ENCODE peak calls at places on chromosomes 7 and 10, in eight cellular contexts. Q is mesothelial cell of epicardium; C is GDM1; E is RCC 7860; X is GM12878; M is RKO; O is HT1080; K is stimulated activated naive CD8-positive, alpha-beta T cell treated with anti-CD3 and anti-CD28 coated beads, Interleukin-15, amount 100 ng/mL, for 72 hours. P is an unnamed sample.

GRCh38 chr7:35906191-35906908 is 105.5 kb downstream of the SEPTIN7 start:
- DNase-seq in Q (no peak), C (peak), E (peak), X (peak), M (peak), O (peak), K (peak), P (peak)

GRCh38 chr7:18499407-18500197 is 4.1 kb downstream of the HDAC9 start:
- DNase-seq in Q (no peak), C (no peak), E (no peak), X (no peak), M (no peak), O (no peak), K (no peak), P (no peak)

GRCh38 chr7:47439181-47439667 is 142.7 kb downstream of the TNS3 start:
- DNase-seq in Q (no peak), C (no peak), E (no peak), X (no peak), M (no peak), O (no peak), K (no peak), P (no peak)

GRCh38 chr7:70097639-70098038 is 499.4 kb downstream of the AUTS2 start:
- DNase-seq in Q (no peak), C (no peak), E (no peak), X (no peak), M (no peak), O (no peak), K (no peak), P (no peak)

GRCh38 chr10:107701947-107702346 is 537.4 kb upstream of the SORCS1 start:
- DNase-seq in Q (no peak), C (no peak), E (no peak), X (no peak), M (no peak), O (no peak), K (no peak), P (no peak)

GRCh38 chr7:38195804-38196595 is 18.0 kb downstream of the STARD3NL start:
- DNase-seq in Q (no peak), C (no peak), E (no peak), X (no peak), M (no peak), O (peak), K (no peak), P (no peak)

GRCh38 chr10:30476511-30476910 is 42.5 kb downstream of the MAP3K8 start:
- DNase-seq in Q (no peak), C (no peak), E (no peak), X (no peak), M (no peak), O (no peak), K (no peak), P (no peak)

GRCh38 chr7:100157334-100158228 is 942 bp downstream of the TRAPPC14 start:
- DNase-seq in Q (no peak), C (no peak), E (peak), X (no peak), M (peak), O (no peak), K (no peak), P (no peak)

GRCh38 chr7:136925556-136925955 is 57.1 kb downstream of the CHRM2 start:
- DNase-seq in Q (no peak), C (no peak), E (no peak), X (no peak), M (no peak), O (no peak), K (no peak), P (no peak)

GRCh38 chr7:142348100-142348499 is 90.2 kb upstream of the PRSS58 start:
- DNase-seq in Q (no peak), C (no peak), E (no peak), X (no peak), M (no peak), O (no peak), K (no peak), P (no peak)

GRCh38 chr7:150968698-150969482 is 9.2 kb downstream of the KCNH2 start:
- DNase-seq in Q (no peak), C (no peak), E (no peak), X (no peak), M (no peak), O (no peak), K (no peak), P (no peak)

GRCh38 chr7:3003936-3004335 is 39.7 kb downstream of the CARD11 start:
- DNase-seq in Q (no peak), C (no peak), E (no peak), X (no peak), M (no peak), O (no peak), K (no peak), P (no peak)

GRCh38 chr7:87047-87446 is 105.3 kb upstream of the FAM20C start:
- DNase-seq in Q (no peak), C (no peak), E (no peak), X (no peak), M (no peak), O (no peak), K (no peak), P (no peak)

GRCh38 chr10:132223156-132223590 is 36.4 kb downstream of the DPYSL4 start:
- DNase-seq in Q (peak), C (no peak), E (peak), X (peak), M (peak), O (peak), K (peak), P (peak)

GRCh38 chr10:4011136-4011812 is 226.3 kb upstream of the KLF6 start:
- DNase-seq in Q (no peak), C (no peak), E (no peak), X (no peak), M (no peak), O (no peak), K (no peak), P (no peak)

GRCh38 chr10:98624963-98625362 is 178.2 kb upstream of the HPS1 start:
- DNase-seq in Q (no peak), C (no peak), E (no peak), X (no peak), M (no peak), O (no peak), K (no peak), P (no peak)

GRCh38 chr10:24891823-24892222 is 60.6 kb downstream of the PRTFDC1 start:
- DNase-seq in Q (no peak), C (no peak), E (peak), X (no peak), M (no peak), O (peak), K (no peak), P (no peak)

GRCh38 chr7:75983471-75984129 is 10.8 kb downstream of the TMEM120A start:
- DNase-seq in Q (no peak), C (no peak), E (no peak), X (no peak), M (no peak), O (no peak), K (no peak), P (no peak)

GRCh38 chr10:111211756-111212155 is 134.9 kb downstream of the ADRA2A start:
- DNase-seq in Q (no peak), C (no peak), E (no peak), X (no peak), M (no peak), O (peak), K (no peak), P (no peak)

GRCh38 chr10:48274636-48275035 is at the start of gene FRMPD2:
- DNase-seq in Q (no peak), C (no peak), E (no peak), X (no peak), M (no peak), O (no peak), K (no peak), P (no peak)

GRCh38 chr7:94130716-94131115 is 126.6 kb upstream of the BET1 start:
- DNase-seq in Q (no peak), C (no peak), E (no peak), X (no peak), M (no peak), O (no peak), K (no peak), P (no peak)

GRCh38 chr10:97854735-97855134 is 5.1 kb downstream of the GOLGA7B start:
- DNase-seq in Q (no peak), C (no peak), E (no peak), X (no peak), M (peak), O (peak), K (no peak), P (no peak)

GRCh38 chr10:73789659-73790055 is 4.3 kb downstream of the ZSWIM8 start:
- DNase-seq in Q (no peak), C (no peak), E (no peak), X (no peak), M (no peak), O (no peak), K (no peak), P (no peak)

GRCh38 chr10:17026686-17027485 is 102.7 kb downstream of the CUBN start:
- DNase-seq in Q (no peak), C (no peak), E (no peak), X (peak), M (peak), O (peak), K (peak), P (no peak)

GRCh38 chr7:47498229-47499056 is 83.5 kb downstream of the TNS3 start:
- DNase-seq in Q (no peak), C (no peak), E (no peak), X (no peak), M (no peak), O (no peak), K (no peak), P (no peak)

P was measured in pons.